ENCODE peak calls at places on chromosomes 16 and 17, in four cellular contexts. Q is gastrocnemius medialis, F is fibroblast of lung, X is thoracic aorta. Z is an unnamed sample.
A peak's percentile ranks its signal among the peaks of the same experiment; 100 is the strongest.

GRCh38 chr17:48816774-48817590 is at the start of gene TTLL6:
- DNase-seq in Q (peak; percentile 50), F (peak; percentile 66), X (peak; percentile 23), Z (peak; percentile 49)

GRCh38 chr17:55577011-55577586 is 65.8 kb upstream of the SMIM36 start:
- DNase-seq in Q (peak; percentile 6), F (peak; percentile 77), X (no peak), Z (no peak)

GRCh38 chr16:84823484-84823883 is 3.7 kb downstream of the CRISPLD2 start:
- DNase-seq in Q (no peak), F (peak; percentile 90), X (no peak), Z (no peak)

GRCh38 chr17:63154586-63155244 is 188.7 kb downstream of the TANC2 start:
- DNase-seq in Q (no peak), F (no peak), X (no peak), Z (no peak)

GRCh38 chr16:58026139-58026704 is 668 bp downstream of the MMP15 start:
- DNase-seq in Q (peak; percentile 34), F (peak; percentile 56), X (no peak), Z (no peak)

GRCh38 chr17:79987187-79987889 is 48.3 kb downstream of the TBC1D16 start:
- DNase-seq in Q (no peak), F (no peak), X (no peak), Z (no peak)

GRCh38 chr17:81964081-81964849 is 3.3 kb upstream of the NOTUM start:
- DNase-seq in Q (no peak), F (no peak), X (no peak), Z (no peak)

GRCh38 chr17:81282876-81283275 is 12.2 kb downstream of the SLC38A10 start:
- DNase-seq in Q (no peak), F (no peak), X (no peak), Z (no peak)

GRCh38 chr16:66521951-66522771 is 27.8 kb downstream of the TK2 start:
- DNase-seq in Q (no peak), F (peak; percentile 51), X (no peak), Z (no peak)

GRCh38 chr16:50155925-50156324 is 2.8 kb downstream of the TENT4B start:
- DNase-seq in Q (no peak), F (no peak), X (no peak), Z (no peak)

GRCh38 chr17:7020894-7021664 is 1.8 kb upstream of the BCL6B start:
- DNase-seq in Q (no peak), F (no peak), X (no peak), Z (no peak)

GRCh38 chr17:65797101-65797500 is 235.7 kb upstream of the AXIN2 start:
- DNase-seq in Q (no peak), F (no peak), X (no peak), Z (no peak)

GRCh38 chr17:71019699-71020098 is 850.4 kb downstream of the KCNJ2 start:
- DNase-seq in Q (no peak), F (no peak), X (no peak), Z (no peak)

DNA sequence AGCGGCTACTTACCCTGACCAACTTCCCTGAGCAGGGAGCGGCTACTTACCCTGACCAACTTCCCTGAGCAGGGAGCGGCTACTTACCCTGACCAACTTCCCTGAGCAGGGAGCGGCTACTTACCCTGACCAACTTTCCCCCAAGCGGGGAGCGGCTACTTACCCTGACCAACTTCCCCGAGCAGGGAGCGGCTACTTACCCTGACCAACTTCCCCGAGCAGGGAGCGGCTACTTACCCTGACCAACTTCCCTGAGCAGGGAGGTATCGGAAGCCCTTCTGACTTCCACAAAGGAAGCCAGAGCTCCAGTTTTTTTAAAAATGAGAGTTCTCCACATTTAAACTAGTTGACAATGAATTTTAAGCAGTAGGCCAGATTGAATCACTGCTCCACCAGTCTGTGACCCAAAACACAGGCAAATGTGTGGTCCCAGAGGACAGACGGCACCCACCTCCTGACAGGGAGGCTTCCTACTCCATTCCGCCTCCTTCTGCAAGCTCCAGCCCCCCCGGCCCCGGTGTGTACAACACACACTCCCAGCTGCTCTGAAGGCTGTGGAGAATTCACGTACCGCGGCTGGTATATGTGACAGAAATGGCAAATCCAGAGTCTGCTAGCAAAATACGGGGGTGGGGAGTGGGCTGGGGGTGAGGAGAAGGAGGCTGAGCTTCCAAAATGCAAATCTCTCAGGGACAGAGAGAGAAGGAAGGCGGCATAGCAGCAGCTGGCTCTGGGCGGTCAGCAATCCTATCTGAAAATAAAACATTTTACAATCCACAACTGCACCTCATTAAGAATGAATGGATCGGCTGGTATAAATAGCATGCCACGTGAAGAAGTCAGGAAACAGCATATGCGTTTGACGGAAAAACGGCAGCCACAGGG is 53.0 kb upstream of the DOC2B start:
- DNase-seq in Q (no peak), F (no peak), X (no peak), Z (no peak)
- H3K27ac ChIP-seq in Q (peak overlapping the region; percentile 74), F (no peak overlapping the region), X (no peak overlapping the region), Z (peak overlapping the region; percentile 63)

GRCh38 chr17:21680366-21680765 is 12.0 kb upstream of the KCNJ18 start:
- DNase-seq in Q (no peak), F (no peak), X (no peak), Z (no peak)
- H3K9me3 ChIP-seq in Q (no peaks in the 10 kb centered on the region), F (no peaks in the 10 kb centered on the region), X (no peaks in the 10 kb centered on the region), Z (no peaks in the 10 kb centered on the region)

GRCh38 chr16:88936008-88936912 is 40.7 kb downstream of the CBFA2T3 start:
- DNase-seq in Q (no peak), F (no peak), X (no peak), Z (no peak)
- H3K4me3 ChIP-seq in Q (peak overlapping the region; percentile 25), F (no peak overlapping the region), X (peak overlapping the region; percentile 31), Z (no peak overlapping the region)

GRCh38 chr17:20703781-20704180 is 124.3 kb downstream of the CDRT15L2 start:
- DNase-seq in Q (no peak), F (no peak), X (no peak), Z (no peak)

GRCh38 chr17:20702692-20703091 is 123.2 kb downstream of the CDRT15L2 start:
- DNase-seq in Q (no peak), F (no peak), X (no peak), Z (no peak)

DNA sequence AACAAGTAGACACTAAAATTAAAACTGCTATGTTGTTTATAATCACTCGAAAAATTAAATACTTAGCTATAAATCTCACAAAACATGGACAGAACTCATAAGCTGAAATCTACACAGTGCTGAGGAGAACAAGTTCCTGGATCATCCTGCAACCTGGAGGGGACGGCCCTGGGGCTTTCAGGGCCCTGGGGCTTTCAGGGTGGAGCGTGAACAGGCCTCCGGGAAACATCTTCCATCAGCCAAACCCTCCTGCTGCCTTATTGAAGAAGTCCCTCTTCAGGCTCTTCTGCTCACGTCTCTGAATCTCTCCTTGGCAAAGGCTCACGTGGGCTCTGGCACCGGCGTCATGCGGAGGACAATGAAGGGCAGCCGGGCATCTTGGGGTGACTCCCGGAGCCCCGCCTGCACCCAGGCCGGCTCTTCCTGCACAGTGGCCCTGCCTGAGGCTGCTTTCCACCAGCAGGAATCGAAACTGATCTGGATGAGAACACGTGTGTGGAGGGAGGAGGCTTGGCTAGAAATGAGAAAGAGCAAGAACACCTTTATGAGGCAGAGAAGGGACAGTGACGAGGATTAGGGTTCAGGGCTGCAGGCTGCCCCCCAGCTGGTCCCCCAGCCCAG is 127.3 kb downstream of the CDRT15L2 start:
- DNase-seq in Q (no peak), F (no peak), X (no peak), Z (no peak)
- H3K27ac ChIP-seq in Q (no peak overlapping the region), F (no peak overlapping the region), X (no peak overlapping the region), Z (no peak overlapping the region)

GRCh38 chr17:83178533-83179201 is 99.3 kb downstream of the METRNL start:
- DNase-seq in Q (no peak), F (no peak), X (no peak), Z (no peak)
- H3K9me3 ChIP-seq in Q (no peaks in the 10 kb centered on the region), F (no peaks in the 10 kb centered on the region), X (no peaks in the 10 kb centered on the region), Z (no peaks in the 10 kb centered on the region)

DNA sequence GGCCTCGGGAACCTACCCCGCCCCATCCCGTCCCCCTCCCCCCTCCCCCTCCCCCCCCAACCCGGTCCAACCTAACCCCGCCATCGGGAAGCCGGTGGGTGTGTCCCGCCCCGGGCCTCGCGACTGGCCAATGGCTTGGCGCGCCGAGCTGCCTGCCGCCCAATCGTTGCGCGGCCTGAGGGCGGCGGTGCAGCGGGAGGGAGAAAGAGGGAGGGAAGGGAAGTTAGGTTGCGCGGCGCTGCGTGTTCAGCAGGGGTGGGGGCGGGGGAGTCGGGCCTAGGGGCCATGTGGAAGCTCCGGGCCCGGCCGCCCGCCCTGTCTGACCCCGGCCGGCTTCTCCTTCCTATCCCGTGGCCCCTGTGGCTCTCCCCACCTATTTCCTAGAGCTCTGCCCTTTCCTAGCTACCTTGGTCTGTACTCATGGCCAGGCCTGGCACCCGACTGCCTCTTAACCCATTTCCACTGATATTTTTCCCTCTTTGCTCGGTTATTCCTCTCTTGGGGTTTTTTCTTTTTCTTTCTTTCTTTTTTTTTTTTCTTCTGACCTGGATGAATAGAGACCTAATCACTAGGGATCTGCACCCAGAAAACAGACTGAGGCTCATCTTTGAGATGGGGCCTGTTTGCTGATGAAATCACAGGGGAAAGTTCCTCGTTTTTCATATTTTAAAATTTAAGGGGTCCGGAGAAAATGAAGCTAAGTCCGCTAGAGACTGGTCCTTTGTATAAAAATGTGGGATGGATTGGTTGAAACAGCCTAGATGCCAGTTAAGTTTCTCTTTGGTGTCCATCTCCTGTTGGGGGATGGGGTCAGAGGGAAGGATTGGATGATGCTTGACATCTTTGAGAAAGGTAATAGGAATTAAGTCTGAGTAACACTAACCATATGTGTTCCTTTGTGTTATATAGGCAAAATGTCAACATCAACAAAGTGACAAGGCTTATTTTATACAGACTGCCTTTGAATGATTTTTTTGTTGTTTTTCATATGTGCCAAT is 1.1 kb downstream of the KPNB1 start:
- DNase-seq in Q (peak; percentile 94), F (peak; percentile 98), X (peak; percentile 75), Z (peak; percentile 67)
- H3K4me3 ChIP-seq in Q (peak overlapping the region; percentile 78), F (peak overlapping the region; percentile 81), X (peak overlapping the region; percentile 75), Z (peak overlapping the region; percentile 97)

GRCh38 chr17:77349976-77350830 is 209.4 kb downstream of the SEC14L1 start:
- DNase-seq in Q (no peak), F (peak; percentile 83), X (no peak), Z (peak; percentile 49)
- H3K27ac ChIP-seq in Q (peak overlapping the region; percentile 75), F (peak overlapping the region; percentile 63), X (no peak overlapping the region), Z (no peak overlapping the region)

DNA sequence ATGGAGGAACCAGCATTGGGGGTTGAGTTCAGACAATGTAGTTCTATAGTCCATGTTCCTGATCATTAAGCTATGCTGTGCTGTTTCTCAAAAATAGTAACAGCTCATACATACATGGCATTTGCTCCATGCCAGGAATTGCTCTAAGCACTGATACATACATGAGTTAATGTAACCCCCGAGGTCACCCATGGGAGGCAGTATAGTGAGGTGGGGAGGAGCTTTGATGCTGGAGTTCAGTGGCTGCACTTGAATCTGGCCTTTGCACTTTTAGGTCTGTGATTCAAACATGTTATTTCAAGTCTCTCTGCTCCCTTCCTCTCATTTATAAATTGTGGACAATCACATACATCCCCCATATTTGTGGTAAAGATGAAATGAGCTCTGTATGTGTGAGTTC is 223.1 kb upstream of the WSB1 start:
- DNase-seq in Q (no peak), F (no peak), X (no peak), Z (no peak)
- H3K9me3 ChIP-seq in Q (no peaks in the 10 kb centered on the region), F (no peaks in the 10 kb centered on the region), X (no peaks in the 10 kb centered on the region), Z (no peaks in the 10 kb centered on the region)

DNA sequence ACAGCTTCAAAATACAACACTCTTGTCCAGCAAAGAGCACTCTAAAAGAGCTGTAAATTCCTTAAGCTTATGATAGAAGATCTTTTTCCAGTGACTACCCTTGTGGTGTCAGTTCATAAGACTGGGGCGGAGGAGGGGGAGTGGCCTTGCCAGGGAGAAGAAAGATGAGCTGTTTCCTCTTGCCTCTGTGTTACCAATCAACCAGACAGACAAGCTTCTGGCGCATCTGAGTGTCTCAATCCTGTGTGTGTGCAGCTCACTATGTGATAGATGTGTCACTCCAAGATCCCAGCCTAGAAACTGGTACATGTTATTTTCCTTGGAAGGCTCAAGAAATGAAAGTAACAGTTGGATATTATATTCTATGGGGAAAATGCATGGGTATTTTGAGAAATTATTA is 167.4 kb upstream of the CACNG3 start:
- DNase-seq in Q (no peak), F (no peak), X (no peak), Z (no peak)
- H3K4me3 ChIP-seq in Q (no peak overlapping the region), F (no peak overlapping the region), X (no peak overlapping the region), Z (no peak overlapping the region)